ENCODE peak calls at places on chromosomes 11 and 22, in four cellular contexts. C is testis, B is thoracic aorta, T is sigmoid colon. E is an unnamed sample. For H3K36me3, the result is how much of the 10 kb centered on the place peaks cover.

GRCh38 chr22:40065981-40066380 is 71.2 kb downstream of the FAM83F start:
- DNase-seq in C (no peak), B (no peak), T (no peak), E (no peak)

GRCh38 chr11:9922806-9923205 is 258.9 kb downstream of the SWAP70 start:
- DNase-seq in C (peak), B (no peak), T (no peak), E (no peak)

GRCh38 chr11:65528819-65529350 is 4.0 kb downstream of the SCYL1 start:
- DNase-seq in C (no peak), B (no peak), T (no peak), E (no peak)

GRCh38 chr11:9565822-9566560 is 7.5 kb upstream of the WEE1 start:
- DNase-seq in C (no peak), B (peak), T (peak), E (peak)

GRCh38 chr11:1077417-1078119 is 2.9 kb downstream of the MUC2 start:
- DNase-seq in C (no peak), B (no peak), T (peak), E (no peak)

GRCh38 chr22:38927033-38927789 is 30.2 kb upstream of the APOBEC3A start:
- DNase-seq in C (peak), B (peak), T (peak), E (no peak)

GRCh38 chr22:38696606-38697005 is 4.1 kb downstream of the JOSD1 start:
- DNase-seq in C (no peak), B (no peak), T (no peak), E (peak)

GRCh38 chr22:42602470-42602869 is 12.2 kb downstream of the POLDIP3 start:
- DNase-seq in C (no peak), B (no peak), T (no peak), E (no peak)

GRCh38 chr11:60810583-60810982 is 25.4 kb downstream of the MS4A10 start:
- DNase-seq in C (no peak), B (no peak), T (no peak), E (no peak)

GRCh38 chr11:134486704-134487103 is 74.7 kb upstream of the B3GAT1 start:
- DNase-seq in C (no peak), B (no peak), T (no peak), E (no peak)

GRCh38 chr11:124612567-124613245 is 1.5 kb downstream of the PANX3 start:
- DNase-seq in C (no peak), B (no peak), T (no peak), E (no peak)

GRCh38 chr11:82547163-82547560 is 186.5 kb downstream of the FAM181B start:
- DNase-seq in C (no peak), B (no peak), T (no peak), E (no peak)

GRCh38 chr11:65646921-65647701 is 9.2 kb downstream of the SIPA1 start:
- DNase-seq in C (no peak), B (no peak), T (no peak), E (no peak)

GRCh38 chr22:32502346-32502745 is 27.7 kb downstream of the FBXO7 start:
- DNase-seq in C (no peak), B (no peak), T (no peak), E (no peak)

DNA sequence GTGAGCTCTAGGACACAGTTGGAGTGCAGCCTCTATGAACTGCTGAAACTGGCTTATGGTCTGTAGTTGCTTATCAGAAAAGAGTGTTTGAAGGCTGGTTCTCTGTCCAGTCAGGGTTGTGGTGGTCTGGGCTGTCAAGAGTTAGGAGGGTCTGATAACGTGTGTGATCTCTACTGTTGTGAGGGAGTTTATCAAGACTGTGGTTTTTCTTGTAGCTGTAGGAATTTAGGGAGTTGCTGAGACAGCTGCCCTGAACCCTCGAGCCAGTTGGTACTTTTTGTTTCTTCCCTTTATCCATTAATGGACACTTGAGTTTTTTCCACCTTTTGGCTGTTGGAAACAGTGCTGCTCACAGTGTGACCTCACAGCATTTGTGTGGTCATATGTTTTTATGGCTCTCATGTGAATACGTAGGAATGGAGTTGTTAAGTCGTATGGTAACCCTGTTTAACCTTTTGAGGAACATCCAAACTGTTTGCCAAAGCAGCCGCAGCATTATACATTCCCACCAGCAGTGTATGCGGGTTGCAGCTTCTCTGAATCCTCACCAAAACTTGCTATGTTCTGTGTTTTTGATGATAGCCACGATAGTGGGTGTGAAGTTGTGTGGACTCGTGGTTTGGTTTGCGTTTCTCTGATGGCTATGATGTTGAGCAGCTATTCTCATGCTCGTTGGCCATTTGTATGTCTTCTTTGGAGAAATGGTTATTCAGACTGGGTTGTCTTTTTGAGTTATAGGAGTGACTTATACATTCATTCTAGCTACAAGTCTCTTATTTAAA is 20.9 kb upstream of the DGCR8 start:
- DNase-seq in C (no peak), B (no peak), T (no peak), E (no peak)
- H3K36me3 ChIP-seq in C (under half), B (under half), T (under half), E (under half)

DNA sequence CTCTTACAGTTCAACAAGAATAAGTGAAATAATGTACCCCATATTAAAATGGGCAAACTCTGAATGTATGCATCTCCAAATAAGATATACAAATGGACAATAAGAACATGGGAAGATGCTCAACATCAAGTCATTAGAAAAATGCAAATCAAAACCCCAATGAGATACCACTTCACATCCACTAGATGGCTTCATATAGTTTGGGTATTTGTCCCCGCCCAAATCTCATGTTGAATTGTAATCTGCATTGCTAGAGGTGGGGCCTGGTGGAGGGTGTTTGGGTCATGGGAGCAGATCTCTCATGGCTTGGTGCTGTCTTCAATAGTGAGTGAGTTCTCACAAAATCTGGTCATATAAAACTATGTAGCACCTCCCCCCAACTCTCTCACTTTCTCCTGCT is 5.7 kb downstream of the MPZL2 start:
- DNase-seq in C (no peak), B (no peak), T (no peak), E (no peak)
- TF ChIP-seq CTCF in C (no peak), B (no peak), T (no peak), E (no peak)

DNA sequence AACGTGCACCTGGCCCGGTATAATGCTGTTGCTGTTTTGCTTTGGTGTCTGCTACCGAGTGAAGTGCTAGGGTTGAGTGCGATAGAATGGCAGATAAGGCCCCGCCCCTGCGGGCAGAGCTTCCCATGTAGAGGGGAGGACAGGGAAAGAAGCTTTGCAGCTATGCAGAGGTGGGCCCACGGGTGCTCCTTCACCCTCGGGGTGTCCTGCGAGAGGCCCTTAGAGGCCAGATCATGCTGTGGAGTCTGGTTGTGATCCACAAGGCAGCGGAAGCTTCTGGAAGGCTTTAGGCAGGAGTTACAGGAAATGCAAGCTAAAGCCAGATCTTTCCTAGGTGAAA is 3.2 kb downstream of the LRP5 start:
- DNase-seq in C (no peak), B (no peak), T (no peak), E (no peak)
- H3K4me3 ChIP-seq in C (no peak), B (peak), T (peak), E (no peak)

DNA sequence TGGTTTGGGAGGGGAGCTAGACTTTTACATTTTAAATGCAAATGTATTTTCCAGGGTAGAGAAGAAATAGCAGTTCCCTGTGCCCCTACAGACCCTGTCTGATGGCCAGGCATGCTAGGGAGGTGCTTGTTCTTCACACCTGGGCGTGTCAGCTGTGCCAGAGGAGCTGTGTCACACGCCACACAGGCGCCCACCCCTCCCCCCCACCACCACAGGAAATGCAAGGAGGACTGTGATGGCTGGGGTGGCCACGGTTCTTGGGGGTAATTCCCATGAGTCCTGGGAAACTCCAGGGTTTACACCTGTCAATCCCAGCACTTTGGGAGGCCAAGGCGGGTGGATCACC is 82.2 kb downstream of the FLI1 start:
- DNase-seq in C (no peak), B (no peak), T (no peak), E (no peak)
- H3K36me3 ChIP-seq in C (under half), B (under half), T (under half), E (under half)

GRCh38 chr11:77191823-77192495 is 63.9 kb downstream of the MYO7A start:
- DNase-seq in C (peak), B (no peak), T (no peak), E (no peak)
- TF ChIP-seq CTCF in C (no peak), B (no peak), T (peak), E (peak)

E was measured in BJ.